ENCODE peak calls at places on chromosomes 7 and 10, in six cellular contexts. T is H54, J is GM12891, S is body of pancreas, X is heart left ventricle, G is endothelial cell of umbilical vein. M is an unnamed sample.

GRCh38 chr10:1652151-1652550 is 85.2 kb downstream of the ADARB2 start:
- DNase-seq in T (no peak), J (no peak), S (no peak), X (no peak), G (no peak), M (no peak)

GRCh38 chr10:68543004-68543918 is 15.9 kb upstream of the SLC25A16 start:
- DNase-seq in T (peak), J (no peak), S (no peak), X (no peak), G (no peak), M (no peak)

GRCh38 chr10:64430690-64431323 is 909.6 kb downstream of the REEP3 start:
- DNase-seq in T (no peak), J (no peak), S (peak), X (no peak), G (peak), M (peak)

GRCh38 chr7:54901840-54902239 is 117.0 kb upstream of the EGFR start:
- DNase-seq in T (no peak), J (no peak), S (no peak), X (no peak), G (no peak), M (no peak)

GRCh38 chr7:87600130-87601124 is at the start of gene ABCB1:
- DNase-seq in T (no peak), J (peak), S (peak), X (peak), G (peak), M (peak)

GRCh38 chr7:31122649-31123058 is 70.5 kb downstream of the ADCYAP1R1 start:
- DNase-seq in T (peak), J (no peak), S (peak), X (peak), G (peak), M (peak)

GRCh38 chr7:74343281-74344127 is 54.3 kb downstream of the CLIP2 start:
- DNase-seq in T (peak), J (no peak), S (no peak), X (no peak), G (peak), M (no peak)

GRCh38 chr7:156432018-156432417 is 208.6 kb upstream of the RNF32 start:
- DNase-seq in T (no peak), J (no peak), S (no peak), X (no peak), G (no peak), M (no peak)

GRCh38 chr7:85287126-85287825 is 100.4 kb upstream of the SEMA3D start:
- DNase-seq in T (no peak), J (no peak), S (no peak), X (no peak), G (no peak), M (no peak)

GRCh38 chr10:45280113-45280512 is 35.3 kb downstream of the OR13A1 start:
- DNase-seq in T (no peak), J (no peak), S (peak), X (no peak), G (no peak), M (peak)

GRCh38 chr7:88102686-88103085 is 117.2 kb downstream of the SRI start:
- DNase-seq in T (no peak), J (no peak), S (no peak), X (no peak), G (peak), M (no peak)

GRCh38 chr7:132044247-132044646 is 487.8 kb upstream of the PODXL start:
- DNase-seq in T (no peak), J (no peak), S (no peak), X (no peak), G (no peak), M (no peak)

GRCh38 chr7:4129481-4130122 is 552.5 kb upstream of the FOXK1 start:
- DNase-seq in T (no peak), J (no peak), S (peak), X (no peak), G (peak), M (no peak)

GRCh38 chr10:52486840-52487611 is 172.9 kb downstream of the DKK1 start:
- DNase-seq in T (peak), J (no peak), S (no peak), X (no peak), G (peak), M (no peak)

GRCh38 chr7:66921918-66922486 is 977 bp downstream of the TMEM248 start:
- DNase-seq in T (no peak), J (no peak), S (no peak), X (no peak), G (peak), M (peak)

GRCh38 chr10:100998991-100999741 is 442 bp upstream of the LZTS2 start:
- DNase-seq in T (peak), J (peak), S (peak), X (peak), G (peak), M (peak)

GRCh38 chr10:100995171-100995570 is 4.4 kb upstream of the LZTS2 start:
- DNase-seq in T (no peak), J (no peak), S (no peak), X (no peak), G (no peak), M (no peak)

GRCh38 chr10:100998183-100998990 is 1.2 kb upstream of the LZTS2 start:
- DNase-seq in T (peak), J (no peak), S (peak), X (peak), G (peak), M (peak)

GRCh38 chr10:100997364-100998182 is 2.0 kb upstream of the LZTS2 start:
- DNase-seq in T (peak), J (peak), S (peak), X (peak), G (peak), M (peak)

GRCh38 chr10:100996678-100997363 is 2.8 kb upstream of the LZTS2 start:
- DNase-seq in T (no peak), J (no peak), S (peak), X (no peak), G (no peak), M (peak)
- TF ChIP-seq POLR2A in T (no peak), J (no peak), S (no peak), X (no peak), G (no peak), M (no peak)

GRCh38 chr7:953547-954327 is 743 bp downstream of the ADAP1 start:
- DNase-seq in T (no peak), J (no peak), S (peak), X (no peak), G (no peak), M (no peak)
- TF ChIP-seq POLR2A in T (no peak), J (no peak), S (peak), X (no peak), G (no peak), M (no peak)

GRCh38 chr10:70699659-70700174 is 27.4 kb downstream of the ADAMTS14 start:
- DNase-seq in T (peak), J (no peak), S (no peak), X (no peak), G (no peak), M (no peak)

GRCh38 chr10:70694410-70695179 is 22.3 kb downstream of the ADAMTS14 start:
- DNase-seq in T (no peak), J (no peak), S (no peak), X (no peak), G (no peak), M (no peak)

GRCh38 chr10:70695241-70696030 is 23.1 kb downstream of the ADAMTS14 start:
- DNase-seq in T (no peak), J (no peak), S (no peak), X (no peak), G (no peak), M (no peak)

GRCh38 chr10:70702193-70702763 is 30.0 kb downstream of the ADAMTS14 start:
- DNase-seq in T (no peak), J (no peak), S (no peak), X (no peak), G (no peak), M (no peak)

DNA sequence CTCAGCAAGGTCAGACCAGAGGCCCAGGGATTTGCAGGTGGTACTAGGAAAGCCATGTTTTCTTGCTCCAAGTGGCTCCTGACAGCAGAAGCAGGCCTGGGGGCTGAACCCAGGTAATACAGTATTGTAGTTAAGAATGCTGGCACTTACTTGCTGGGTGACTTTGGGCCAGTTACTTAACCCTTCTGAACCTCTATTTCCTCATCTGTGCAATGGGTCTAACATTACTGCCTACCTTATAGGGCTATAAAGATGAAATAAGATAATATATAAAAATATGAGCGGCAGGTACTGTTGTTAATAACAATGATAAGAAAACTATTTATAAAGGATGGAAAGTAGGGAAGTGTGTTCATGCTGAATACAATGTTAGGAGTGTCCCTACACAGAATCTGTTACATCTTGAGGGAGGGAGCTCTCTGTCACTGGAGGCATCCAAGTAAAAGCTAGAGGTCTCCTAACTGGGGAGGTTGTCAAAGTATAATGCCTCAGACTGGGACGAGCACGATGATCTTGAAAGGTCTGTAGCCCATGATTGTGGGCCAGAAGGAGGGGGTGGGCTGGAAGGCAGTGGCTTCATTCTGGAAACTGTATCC is 26.9 kb downstream of the ADAMTS14 start:
- DNase-seq in T (no peak), J (no peak), S (no peak), X (no peak), G (no peak), M (no peak)
- TF ChIP-seq POLR2A in T (no peak), J (no peak), S (no peak), X (no peak), G (no peak), M (no peak)

GRCh38 chr10:73997806-73998622 is at the start of gene VCL:
- DNase-seq in T (peak), J (peak), S (peak), X (peak), G (peak), M (peak)
- TF ChIP-seq POLR2A in T (peak), J (peak), S (peak), X (peak), G (peak), M (peak)

GRCh38 chr7:32659853-32660252 is 164.6 kb downstream of the AVL9 start:
- DNase-seq in T (no peak), J (no peak), S (no peak), X (no peak), G (no peak), M (no peak)

GRCh38 chr7:32661929-32662328 is 166.6 kb downstream of the AVL9 start:
- DNase-seq in T (no peak), J (no peak), S (no peak), X (no peak), G (no peak), M (no peak)

GRCh38 chr7:32660936-32661335 is 165.6 kb downstream of the AVL9 start:
- DNase-seq in T (no peak), J (no peak), S (no peak), X (no peak), G (no peak), M (no peak)

GRCh38 chr7:32661501-32661900 is 166.2 kb downstream of the AVL9 start:
- DNase-seq in T (no peak), J (no peak), S (no peak), X (no peak), G (no peak), M (no peak)

GRCh38 chr7:32658034-32658944 is 163.0 kb downstream of the AVL9 start:
- DNase-seq in T (peak), J (no peak), S (no peak), X (no peak), G (peak), M (no peak)
- TF ChIP-seq POLR2A in T (no peak), J (no peak), S (no peak), X (no peak), G (no peak), M (no peak)

GRCh38 chr10:5685764-5686240 is 1.2 kb downstream of the TASOR2 start:
- DNase-seq in T (no peak), J (no peak), S (no peak), X (no peak), G (no peak), M (peak)

GRCh38 chr10:5683065-5683464 is 1.6 kb upstream of the TASOR2 start:
- DNase-seq in T (no peak), J (no peak), S (no peak), X (no peak), G (no peak), M (no peak)

GRCh38 chr10:5681930-5682329 is 2.7 kb upstream of the TASOR2 start:
- DNase-seq in T (no peak), J (no peak), S (no peak), X (no peak), G (no peak), M (no peak)

GRCh38 chr10:5684971-5685763 is 529 bp downstream of the TASOR2 start:
- DNase-seq in T (no peak), J (no peak), S (peak), X (peak), G (peak), M (peak)

GRCh38 chr10:5684318-5684970 is at the start of gene TASOR2:
- DNase-seq in T (peak), J (peak), S (peak), X (peak), G (peak), M (peak)
- TF ChIP-seq POLR2A in T (peak), J (peak), S (peak), X (no peak), G (peak), M (peak)

GRCh38 chr10:91220194-91220953 is at the start of gene PCGF5:
- DNase-seq in T (peak), J (peak), S (peak), X (peak), G (peak), M (peak)
- TF ChIP-seq POLR2A in T (peak), J (peak), S (peak), X (no peak), G (peak), M (peak)

GRCh38 chr7:6022671-6023070 is 8.5 kb upstream of the ANKRD61 start:
- DNase-seq in T (no peak), J (no peak), S (no peak), X (no peak), G (no peak), M (peak)

GRCh38 chr7:6026917-6027316 is 4.3 kb upstream of the ANKRD61 start:
- DNase-seq in T (no peak), J (no peak), S (no peak), X (no peak), G (no peak), M (no peak)

GRCh38 chr7:6027806-6028365 is 3.3 kb upstream of the ANKRD61 start:
- DNase-seq in T (no peak), J (no peak), S (no peak), X (no peak), G (no peak), M (no peak)

GRCh38 chr7:6026011-6026819 is 5.0 kb upstream of the ANKRD61 start:
- DNase-seq in T (peak), J (peak), S (peak), X (peak), G (peak), M (peak)

DNA sequence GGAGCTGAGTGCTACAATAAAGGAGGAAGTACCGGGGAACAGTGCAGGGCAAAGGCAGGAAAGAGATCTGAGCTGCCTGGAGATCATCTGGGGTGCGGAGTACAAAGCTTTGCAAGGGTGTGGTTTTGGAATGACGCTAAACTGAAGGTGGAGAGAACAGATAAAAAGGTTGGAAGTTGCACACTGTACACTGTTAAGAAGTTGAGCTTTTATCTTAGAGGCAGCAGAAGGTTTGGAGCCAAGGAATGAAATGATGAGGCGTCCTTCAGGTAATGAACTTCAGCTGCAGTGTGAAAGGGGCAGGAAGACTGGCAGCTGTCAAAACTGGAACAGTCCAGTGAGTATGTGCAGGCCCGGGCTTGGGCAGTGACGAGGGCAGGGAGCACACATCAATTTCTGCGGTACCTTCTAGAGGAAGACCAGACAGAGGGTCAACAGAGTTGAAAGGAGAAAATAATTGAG is 7.2 kb upstream of the ANKRD61 start:
- DNase-seq in T (no peak), J (no peak), S (no peak), X (no peak), G (no peak), M (peak)
- TF ChIP-seq POLR2A in T (no peak), J (no peak), S (no peak), X (no peak), G (no peak), M (peak)

DNA sequence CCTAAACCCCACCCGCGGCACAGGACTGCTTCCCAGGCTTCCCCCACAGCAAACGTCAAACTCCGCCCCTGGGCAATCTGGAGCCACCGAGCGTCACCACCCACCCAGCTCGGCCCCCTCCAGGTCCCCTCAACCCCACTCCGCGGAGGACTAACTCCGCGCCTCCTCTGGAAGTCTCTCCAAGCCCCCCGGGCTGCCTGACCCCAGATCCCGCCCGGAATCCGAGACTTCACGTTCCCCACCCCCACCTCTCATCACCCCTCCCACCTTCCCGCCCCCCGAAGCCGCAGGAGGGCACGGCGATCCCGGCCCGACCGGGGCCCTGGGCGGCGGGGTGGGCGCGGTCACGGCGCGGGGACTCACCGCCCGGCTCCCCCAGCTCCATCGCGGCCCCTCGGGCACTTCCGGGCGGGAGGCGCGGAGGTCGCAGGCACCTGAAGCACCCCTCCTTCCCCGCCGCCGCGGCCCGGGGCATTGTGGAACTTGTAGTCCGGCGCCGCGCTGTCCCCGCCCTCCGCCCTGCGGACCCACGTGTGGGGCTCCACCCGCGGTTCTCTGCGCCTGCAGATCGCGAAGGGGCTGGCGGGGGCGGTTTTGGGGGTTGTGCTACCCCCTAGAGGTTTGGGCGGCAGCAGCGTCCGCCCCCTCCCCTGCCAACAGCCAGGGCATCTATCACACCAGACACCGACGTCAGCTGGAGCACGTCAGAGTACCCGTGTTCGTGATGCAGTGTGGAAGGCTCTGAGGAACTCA is at the start of gene TMUB1:
- DNase-seq in T (peak), J (peak), S (peak), X (peak), G (peak), M (peak)
- TF ChIP-seq POLR2A in T (peak), J (no peak), S (peak), X (no peak), G (peak), M (no peak)

GRCh38 chr7:102310414-102310815 is 23.7 kb downstream of the SH2B2 start:
- DNase-seq in T (no peak), J (no peak), S (no peak), X (no peak), G (no peak), M (no peak)
- TF ChIP-seq POLR2A in T (no peak), J (no peak), S (no peak), X (no peak), G (no peak), M (no peak)